ENCODE peak calls at places on chromosome 9, in four cellular contexts. Z, A, S and B are unnamed samples.

GRCh38 chr9:91207889-91208651 is 153.6 kb downstream of the AUH start:
- DNase-seq in Z (no peak), A (no peak), S (no peak), B (no peak)

GRCh38 chr9:89922099-89922498 is 317.3 kb downstream of the GADD45G start:
- DNase-seq in Z (no peak), A (no peak), S (peak), B (peak)

GRCh38 chr9:90808890-90809685 is 7.5 kb downstream of the SYK start:
- DNase-seq in Z (no peak), A (no peak), S (no peak), B (no peak)

GRCh38 chr9:115691097-115691496 is 462.5 kb upstream of the PAPPA start:
- DNase-seq in Z (peak), A (peak), S (no peak), B (no peak)

GRCh38 chr9:79166005-79166404 is 405.8 kb upstream of the TLE4 start:
- DNase-seq in Z (no peak), A (no peak), S (no peak), B (no peak)

GRCh38 chr9:17425379-17425778 is 153.5 kb upstream of the SH3GL2 start:
- DNase-seq in Z (no peak), A (no peak), S (no peak), B (no peak)

GRCh38 chr9:6147847-6148246 is 67.8 kb upstream of the IL33 start:
- DNase-seq in Z (no peak), A (no peak), S (no peak), B (no peak)

GRCh38 chr9:32644698-32645097 is 9.2 kb upstream of the TAF1L start:
- DNase-seq in Z (no peak), A (peak), S (no peak), B (no peak)

GRCh38 chr9:34047864-34048729 is 590 bp downstream of the UBAP2 start:
- DNase-seq in Z (peak), A (no peak), S (no peak), B (peak)

GRCh38 chr9:100602302-100602930 is 24.5 kb downstream of the CAVIN4 start:
- DNase-seq in Z (peak), A (peak), S (no peak), B (no peak)

GRCh38 chr9:90854637-90855036 is 53.0 kb downstream of the SYK start:
- DNase-seq in Z (no peak), A (no peak), S (no peak), B (peak)

GRCh38 chr9:127975376-127976315 is 5.1 kb downstream of the EEIG1 start:
- DNase-seq in Z (no peak), A (no peak), S (peak), B (no peak)

GRCh38 chr9:114156658-114157421 is 1.5 kb downstream of the COL27A1 start:
- DNase-seq in Z (no peak), A (peak), S (peak), B (peak)

GRCh38 chr9:124216474-124217176 is 41.1 kb upstream of the NEK6 start:
- DNase-seq in Z (no peak), A (no peak), S (no peak), B (no peak)

GRCh38 chr9:128712451-128713410 is 10.4 kb downstream of the PKN3 start:
- DNase-seq in Z (no peak), A (no peak), S (no peak), B (no peak)

GRCh38 chr9:77462066-77462465 is 186.1 kb downstream of the GNA14 start:
- DNase-seq in Z (no peak), A (no peak), S (no peak), B (no peak)

GRCh38 chr9:137540536-137540935 is 9.7 kb downstream of the PNPLA7 start:
- DNase-seq in Z (no peak), A (no peak), S (no peak), B (no peak)

GRCh38 chr9:37362430-37362829 is 60.1 kb upstream of the GRHPR start:
- DNase-seq in Z (no peak), A (no peak), S (no peak), B (no peak)

GRCh38 chr9:95004452-95005275 is 278.2 kb downstream of the AOPEP start:
- DNase-seq in Z (peak), A (no peak), S (peak), B (no peak)

GRCh38 chr9:95124582-95125359 is 192.7 kb downstream of the FANCC start:
- DNase-seq in Z (no peak), A (no peak), S (no peak), B (no peak)

GRCh38 chr9:70561805-70562395 is 147.4 kb upstream of the KLF9 start:
- DNase-seq in Z (no peak), A (no peak), S (no peak), B (no peak)